ENCODE peak calls at places on chromosomes 12 and 14, in seven cellular contexts. F, D, N, V, L, G and H are unnamed samples.

GRCh38 chr14:55340482-55340881 is 69.3 kb downstream of the FBXO34 start:
- DNase-seq in D (no peak), G (no peak), L (no peak), V (no peak), F (no peak), N (no peak), H (no peak)

GRCh38 chr12:48988030-48988649 is 10.0 kb downstream of the WNT1 start:
- DNase-seq in N (peak), D (no peak), G (peak), V (peak), L (peak), F (peak), H (peak)

GRCh38 chr14:92729632-92730358 is 18.6 kb downstream of the LGMN start:
- DNase-seq in D (peak), V (peak), N (no peak), G (peak), L (peak), F (no peak), H (peak)

GRCh38 chr12:117596968-117597367 is 235.5 kb upstream of the NOS1 start:
- DNase-seq in V (peak), D (no peak), G (no peak), N (no peak), L (no peak), F (no peak), H (peak)

GRCh38 chr14:68282479-68283377 is 463.1 kb downstream of the RAD51B start:
- DNase-seq in F (peak), D (no peak), L (no peak), N (no peak), V (no peak), G (no peak), H (no peak)

GRCh38 chr12:108884116-108885012 is 4.5 kb downstream of the DAO start:
- DNase-seq in V (peak), L (peak), F (peak), G (peak), D (peak), N (peak), H (peak)

GRCh38 chr14:50741571-50741970 is 73.5 kb upstream of the SAV1 start:
- DNase-seq in V (peak), G (no peak), F (no peak), N (no peak), L (peak), D (peak), H (peak)

GRCh38 chr12:40646891-40647290 is 45.3 kb upstream of the CNTN1 start:
- DNase-seq in D (no peak), L (no peak), F (no peak), N (no peak), V (no peak), G (no peak), H (no peak)

GRCh38 chr12:46473634-46474201 is 101.1 kb upstream of the SLC38A2 start:
- DNase-seq in G (peak), L (peak), N (no peak), V (peak), F (no peak), D (peak), H (peak)

GRCh38 chr12:111410229-111411186 is 4.8 kb downstream of the SH2B3 start:
- DNase-seq in L (peak), G (no peak), V (peak), D (no peak), N (no peak), F (no peak), H (no peak)

GRCh38 chr14:31678421-31679249 is 117.4 kb downstream of the NUBPL start:
- DNase-seq in F (no peak), N (no peak), D (no peak), V (no peak), G (no peak), L (no peak), H (no peak)